ENCODE peak calls at places on chromosomes 12 and 14, in seven cellular contexts. One of them, this sample, is unnamed.

GRCh38 chr12:63922446-63922845 is 77.9 kb downstream of the SRGAP1 start:
- DNase-seq in IMR-90: peak; percentile 73
- DNase-seq in H7: no peak
- DNase-seq in pancreas: no peak
- DNase-seq in astrocyte of the spinal cord: peak; percentile 25
- DNase-seq in CD4-positive, CD25-positive, alpha-beta regulatory T cell: no peak
- DNase-seq in stomach: no peak
- DNase-seq in this sample: no peak

GRCh38 chr12:6752181-6752930 is 585 bp downstream of the MLF2 start:
- DNase-seq in IMR-90: peak; percentile 62
- DNase-seq in H7: peak; percentile 84
- DNase-seq in pancreas: no peak
- DNase-seq in astrocyte of the spinal cord: peak; percentile 52
- DNase-seq in CD4-positive, CD25-positive, alpha-beta regulatory T cell: no peak
- DNase-seq in stomach: no peak
- DNase-seq in this sample: no peak

GRCh38 chr14:90970167-90970600 is 90.3 kb downstream of the RPS6KA5 start:
- DNase-seq in IMR-90: peak; percentile 12
- DNase-seq in H7: no peak
- DNase-seq in pancreas: no peak
- DNase-seq in astrocyte of the spinal cord: peak; percentile 4
- DNase-seq in CD4-positive, CD25-positive, alpha-beta regulatory T cell: peak; percentile 62
- DNase-seq in stomach: no peak
- DNase-seq in this sample: no peak

GRCh38 chr12:102512523-102512922 is 32.2 kb upstream of the IGF1 start:
- DNase-seq in IMR-90: no peak
- DNase-seq in H7: no peak
- DNase-seq in pancreas: no peak
- DNase-seq in astrocyte of the spinal cord: no peak
- DNase-seq in CD4-positive, CD25-positive, alpha-beta regulatory T cell: no peak
- DNase-seq in stomach: no peak
- DNase-seq in this sample: peak; percentile 2

GRCh38 chr12:124994435-124994975 is 1.1 kb downstream of the BRI3BP start:
- DNase-seq in IMR-90: no peak
- DNase-seq in H7: peak; percentile 64
- DNase-seq in pancreas: no peak
- DNase-seq in astrocyte of the spinal cord: peak; percentile 37
- DNase-seq in CD4-positive, CD25-positive, alpha-beta regulatory T cell: peak; percentile 23
- DNase-seq in stomach: peak; percentile 51
- DNase-seq in this sample: peak; percentile 44

GRCh38 chr12:112362309-112362708 is 19.9 kb downstream of the HECTD4 start:
- DNase-seq in IMR-90: no peak
- DNase-seq in H7: peak; percentile 30
- DNase-seq in pancreas: no peak
- DNase-seq in astrocyte of the spinal cord: no peak
- DNase-seq in CD4-positive, CD25-positive, alpha-beta regulatory T cell: no peak
- DNase-seq in stomach: no peak
- DNase-seq in this sample: no peak

GRCh38 chr12:68446896-68447806 is 115.0 kb upstream of the MDM1 start:
- DNase-seq in IMR-90: no peak
- DNase-seq in H7: peak; percentile 15
- DNase-seq in pancreas: no peak
- DNase-seq in astrocyte of the spinal cord: no peak
- DNase-seq in CD4-positive, CD25-positive, alpha-beta regulatory T cell: no peak
- DNase-seq in stomach: no peak
- DNase-seq in this sample: no peak

GRCh38 chr12:63521706-63522105 is 146.6 kb downstream of the DPY19L2 start:
- DNase-seq in IMR-90: no peak
- DNase-seq in H7: no peak
- DNase-seq in pancreas: no peak
- DNase-seq in astrocyte of the spinal cord: no peak
- DNase-seq in CD4-positive, CD25-positive, alpha-beta regulatory T cell: no peak
- DNase-seq in stomach: no peak
- DNase-seq in this sample: no peak

GRCh38 chr12:88310069-88310468 is 168.0 kb downstream of the TMTC3 start:
- DNase-seq in IMR-90: peak; percentile 88
- DNase-seq in H7: no peak
- DNase-seq in pancreas: no peak
- DNase-seq in astrocyte of the spinal cord: peak; percentile 74
- DNase-seq in CD4-positive, CD25-positive, alpha-beta regulatory T cell: no peak
- DNase-seq in stomach: no peak
- DNase-seq in this sample: no peak

GRCh38 chr12:51818567-51819300 is 29.8 kb downstream of the FIGNL2 start:
- DNase-seq in IMR-90: peak; percentile 73
- DNase-seq in H7: peak; percentile 36
- DNase-seq in pancreas: no peak
- DNase-seq in astrocyte of the spinal cord: peak; percentile 75
- DNase-seq in CD4-positive, CD25-positive, alpha-beta regulatory T cell: no peak
- DNase-seq in stomach: no peak
- DNase-seq in this sample: no peak

GRCh38 chr14:104287301-104288009 is 149.1 kb downstream of the KIF26A start:
- DNase-seq in IMR-90: no peak
- DNase-seq in H7: no peak
- DNase-seq in pancreas: no peak
- DNase-seq in astrocyte of the spinal cord: no peak
- DNase-seq in CD4-positive, CD25-positive, alpha-beta regulatory T cell: no peak
- DNase-seq in stomach: no peak
- DNase-seq in this sample: no peak

GRCh38 chr12:22658214-22658613 is 33.2 kb downstream of the ETNK1 start:
- DNase-seq in IMR-90: peak; percentile 92
- DNase-seq in H7: no peak
- DNase-seq in pancreas: no peak
- DNase-seq in astrocyte of the spinal cord: peak; percentile 76
- DNase-seq in CD4-positive, CD25-positive, alpha-beta regulatory T cell: peak; percentile 12
- DNase-seq in stomach: no peak
- DNase-seq in this sample: no peak

GRCh38 chr12:131018808-131019397 is 65.2 kb downstream of the ADGRD1 start:
- DNase-seq in IMR-90: no peak
- DNase-seq in H7: no peak
- DNase-seq in pancreas: no peak
- DNase-seq in astrocyte of the spinal cord: no peak
- DNase-seq in CD4-positive, CD25-positive, alpha-beta regulatory T cell: no peak
- DNase-seq in stomach: no peak
- DNase-seq in this sample: no peak

GRCh38 chr14:81275995-81276698 is 55.4 kb upstream of the GTF2A1 start:
- DNase-seq in IMR-90: no peak
- DNase-seq in H7: no peak
- DNase-seq in pancreas: no peak
- DNase-seq in astrocyte of the spinal cord: no peak
- DNase-seq in CD4-positive, CD25-positive, alpha-beta regulatory T cell: no peak
- DNase-seq in stomach: no peak
- DNase-seq in this sample: no peak

GRCh38 chr12:123094349-123095073 is 56.4 kb downstream of the PITPNM2 start:
- DNase-seq in IMR-90: peak; percentile 88
- DNase-seq in H7: no peak
- DNase-seq in pancreas: no peak
- DNase-seq in astrocyte of the spinal cord: peak; percentile 37
- DNase-seq in CD4-positive, CD25-positive, alpha-beta regulatory T cell: no peak
- DNase-seq in stomach: peak; percentile 34
- DNase-seq in this sample: no peak

GRCh38 chr14:99908653-99909250 is 115.5 kb downstream of the EML1 start:
- DNase-seq in IMR-90: no peak
- DNase-seq in H7: no peak
- DNase-seq in pancreas: no peak
- DNase-seq in astrocyte of the spinal cord: no peak
- DNase-seq in CD4-positive, CD25-positive, alpha-beta regulatory T cell: no peak
- DNase-seq in stomach: no peak
- DNase-seq in this sample: no peak

GRCh38 chr12:49703647-49704137 is 3.5 kb downstream of the FMNL3 start:
- DNase-seq in IMR-90: peak; percentile 92
- DNase-seq in H7: no peak
- DNase-seq in pancreas: no peak
- DNase-seq in astrocyte of the spinal cord: peak; percentile 86
- DNase-seq in CD4-positive, CD25-positive, alpha-beta regulatory T cell: peak; percentile 40
- DNase-seq in stomach: no peak
- DNase-seq in this sample: no peak

GRCh38 chr12:93653712-93654111 is 23.5 kb upstream of the CRADD start:
- DNase-seq in IMR-90: no peak
- DNase-seq in H7: no peak
- DNase-seq in pancreas: no peak
- DNase-seq in astrocyte of the spinal cord: no peak
- DNase-seq in CD4-positive, CD25-positive, alpha-beta regulatory T cell: no peak
- DNase-seq in stomach: no peak
- DNase-seq in this sample: no peak

GRCh38 chr14:89912667-89913211 is 41.8 kb downstream of the EFCAB11 start:
- DNase-seq in IMR-90: peak; percentile 97
- DNase-seq in H7: no peak
- DNase-seq in pancreas: no peak
- DNase-seq in astrocyte of the spinal cord: peak; percentile 96
- DNase-seq in CD4-positive, CD25-positive, alpha-beta regulatory T cell: no peak
- DNase-seq in stomach: no peak
- DNase-seq in this sample: no peak

GRCh38 chr12:26018926-26019325 is 60.4 kb downstream of the RASSF8 start:
- DNase-seq in IMR-90: peak; percentile 60
- DNase-seq in H7: no peak
- DNase-seq in pancreas: no peak
- DNase-seq in astrocyte of the spinal cord: no peak
- DNase-seq in CD4-positive, CD25-positive, alpha-beta regulatory T cell: no peak
- DNase-seq in stomach: no peak
- DNase-seq in this sample: no peak

GRCh38 chr12:128486951-128487350 is 220.0 kb downstream of the TMEM132C start:
- DNase-seq in IMR-90: no peak
- DNase-seq in H7: no peak
- DNase-seq in pancreas: no peak
- DNase-seq in astrocyte of the spinal cord: no peak
- DNase-seq in CD4-positive, CD25-positive, alpha-beta regulatory T cell: no peak
- DNase-seq in stomach: no peak
- DNase-seq in this sample: no peak

GRCh38 chr12:27645671-27646070 is 50.6 kb upstream of the REP15 start:
- DNase-seq in IMR-90: no peak
- DNase-seq in H7: no peak
- DNase-seq in pancreas: no peak
- DNase-seq in astrocyte of the spinal cord: no peak
- DNase-seq in CD4-positive, CD25-positive, alpha-beta regulatory T cell: no peak
- DNase-seq in stomach: no peak
- DNase-seq in this sample: no peak

GRCh38 chr12:107131832-107132616 is 38.7 kb upstream of the CRY1 start:
- DNase-seq in IMR-90: peak; percentile 68
- DNase-seq in H7: peak; percentile 60
- DNase-seq in pancreas: peak; percentile 6
- DNase-seq in astrocyte of the spinal cord: peak; percentile 71
- DNase-seq in CD4-positive, CD25-positive, alpha-beta regulatory T cell: peak; percentile 48
- DNase-seq in stomach: no peak
- DNase-seq in this sample: peak; percentile 40

GRCh38 chr12:116172224-116172849 is 105.2 kb downstream of the MED13L start:
- DNase-seq in IMR-90: no peak
- DNase-seq in H7: no peak
- DNase-seq in pancreas: no peak
- DNase-seq in astrocyte of the spinal cord: no peak
- DNase-seq in CD4-positive, CD25-positive, alpha-beta regulatory T cell: peak; percentile 88
- DNase-seq in stomach: no peak
- DNase-seq in this sample: no peak

GRCh38 chr12:63841611-63842010 is 2.9 kb upstream of the SRGAP1 start:
- DNase-seq in IMR-90: peak; percentile 56
- DNase-seq in H7: no peak
- DNase-seq in pancreas: no peak
- DNase-seq in astrocyte of the spinal cord: no peak
- DNase-seq in CD4-positive, CD25-positive, alpha-beta regulatory T cell: no peak
- DNase-seq in stomach: no peak
- DNase-seq in this sample: no peak

GRCh38 chr12:120235369-120236123 is 30.0 kb downstream of the PXN start:
- DNase-seq in IMR-90: no peak
- DNase-seq in H7: peak; percentile 82
- DNase-seq in pancreas: no peak
- DNase-seq in astrocyte of the spinal cord: no peak
- DNase-seq in CD4-positive, CD25-positive, alpha-beta regulatory T cell: no peak
- DNase-seq in stomach: no peak
- DNase-seq in this sample: no peak
- H3K4me3 ChIP-seq in IMR-90: no peak overlapping the region
- H3K4me3 ChIP-seq in H7: no peak overlapping the region
- H3K4me3 ChIP-seq in pancreas: no peak overlapping the region
- H3K4me3 ChIP-seq in astrocyte of the spinal cord: no peak overlapping the region
- H3K4me3 ChIP-seq in CD4-positive, CD25-positive, alpha-beta regulatory T cell: no peak overlapping the region
- H3K4me3 ChIP-seq in stomach: no peak overlapping the region
- H3K4me3 ChIP-seq in this sample: no peak overlapping the region

DNA sequence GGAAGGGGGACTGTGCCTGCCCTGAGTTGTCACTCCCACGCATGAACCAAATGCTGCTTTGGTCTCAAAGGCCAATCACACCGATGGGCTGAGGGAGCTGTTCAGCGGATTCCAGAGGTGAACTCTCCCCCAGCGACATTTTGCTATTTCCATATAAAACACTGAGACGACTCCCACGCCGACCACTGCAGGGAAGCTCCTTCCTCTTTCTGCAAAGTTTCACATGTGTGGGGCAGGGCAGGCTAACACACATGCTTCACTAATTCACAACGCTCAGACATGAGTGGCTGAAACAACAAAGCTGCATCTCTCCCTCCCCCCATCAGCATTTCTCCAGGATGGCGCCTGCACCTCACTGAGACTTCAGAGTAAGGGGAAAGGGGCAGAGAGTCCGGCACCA is 37.8 kb upstream of the TMEM132D start:
- DNase-seq in IMR-90: no peak
- DNase-seq in H7: no peak
- DNase-seq in pancreas: no peak
- DNase-seq in astrocyte of the spinal cord: no peak
- DNase-seq in CD4-positive, CD25-positive, alpha-beta regulatory T cell: no peak
- DNase-seq in stomach: no peak
- DNase-seq in this sample: no peak
- H3K4me3 ChIP-seq in IMR-90: no peak overlapping the region
- H3K4me3 ChIP-seq in H7: no peak overlapping the region
- H3K4me3 ChIP-seq in pancreas: no peak overlapping the region
- H3K4me3 ChIP-seq in astrocyte of the spinal cord: no peak overlapping the region
- H3K4me3 ChIP-seq in CD4-positive, CD25-positive, alpha-beta regulatory T cell: no peak overlapping the region
- H3K4me3 ChIP-seq in stomach: no peak overlapping the region
- H3K4me3 ChIP-seq in this sample: no peak overlapping the region

DNA sequence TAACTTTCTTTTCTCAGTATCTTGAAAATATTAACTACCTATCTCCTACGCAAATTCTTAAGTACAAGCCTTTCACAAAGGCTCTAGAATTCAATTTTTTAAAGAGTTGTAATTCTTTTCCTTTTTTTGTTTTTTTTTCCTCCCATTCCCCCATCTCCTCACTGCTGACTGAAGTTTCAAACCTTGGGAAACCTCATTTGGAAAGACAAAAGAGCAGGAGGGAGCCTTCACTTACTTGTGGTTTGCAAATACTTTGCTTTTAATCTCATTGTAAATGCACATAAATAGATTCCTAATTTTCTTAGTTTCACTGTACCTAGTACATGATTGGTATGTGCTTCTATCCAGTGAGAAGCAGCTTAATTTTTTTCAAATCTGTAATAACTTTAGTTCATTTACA is 15.8 kb upstream of the PTGDR start:
- DNase-seq in IMR-90: no peak
- DNase-seq in H7: peak; percentile 45
- DNase-seq in pancreas: no peak
- DNase-seq in astrocyte of the spinal cord: no peak
- DNase-seq in CD4-positive, CD25-positive, alpha-beta regulatory T cell: no peak
- DNase-seq in stomach: no peak
- DNase-seq in this sample: no peak
- H3K4me3 ChIP-seq in IMR-90: no peak overlapping the region
- H3K4me3 ChIP-seq in H7: no peak overlapping the region
- H3K4me3 ChIP-seq in pancreas: no peak overlapping the region
- H3K4me3 ChIP-seq in astrocyte of the spinal cord: no peak overlapping the region
- H3K4me3 ChIP-seq in CD4-positive, CD25-positive, alpha-beta regulatory T cell: no peak overlapping the region
- H3K4me3 ChIP-seq in stomach: no peak overlapping the region
- H3K4me3 ChIP-seq in this sample: no peak overlapping the region

DNA sequence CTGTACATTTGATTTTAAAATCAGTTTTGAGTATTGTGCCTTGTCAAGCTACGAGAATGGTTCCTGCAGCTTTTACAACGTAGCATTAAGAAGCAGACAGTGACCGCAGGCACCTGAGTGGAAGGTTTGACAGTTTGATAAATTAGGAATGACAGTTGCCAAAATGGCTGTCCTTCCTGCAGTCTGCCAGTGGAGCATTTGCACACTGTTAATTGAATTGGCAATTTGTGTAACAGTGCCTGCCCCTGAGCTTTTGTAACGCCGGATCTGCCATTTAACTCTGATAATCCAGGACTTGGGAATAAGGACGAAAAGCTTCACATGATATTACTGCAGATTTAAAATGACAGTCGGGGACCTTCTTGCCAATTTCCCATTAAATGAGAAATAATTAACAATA is 385.3 kb downstream of the NPAS3 start:
- DNase-seq in IMR-90: no peak
- DNase-seq in H7: no peak
- DNase-seq in pancreas: no peak
- DNase-seq in astrocyte of the spinal cord: no peak
- DNase-seq in CD4-positive, CD25-positive, alpha-beta regulatory T cell: no peak
- DNase-seq in stomach: no peak
- DNase-seq in this sample: no peak
- H3K4me3 ChIP-seq in IMR-90: no peak overlapping the region
- H3K4me3 ChIP-seq in H7: no peak overlapping the region
- H3K4me3 ChIP-seq in pancreas: no peak overlapping the region
- H3K4me3 ChIP-seq in astrocyte of the spinal cord: no peak overlapping the region
- H3K4me3 ChIP-seq in CD4-positive, CD25-positive, alpha-beta regulatory T cell: no peak overlapping the region
- H3K4me3 ChIP-seq in stomach: no peak overlapping the region
- H3K4me3 ChIP-seq in this sample: no peak overlapping the region

This sample was measured in Jurkat, Clone E6-1.